ENCODE peak calls at places on chromosomes 4 and X, in five cellular contexts. W, E, F, Y and G are unnamed samples.

GRCh38 chr4:59518005-59518823 is 1681.9 kb upstream of the ADGRL3 start:
- DNase-seq in Y (no peak), E (no peak), W (no peak), F (no peak), G (no peak)

GRCh38 chrX:24775891-24776290 is 82.2 kb downstream of the POLA1 start:
- DNase-seq in E (no peak), F (no peak), Y (no peak), W (no peak), G (no peak)

GRCh38 chr4:94995684-94996394 is 238.1 kb downstream of the BMPR1B start:
- DNase-seq in E (peak; percentile 36), Y (peak; percentile 27), W (no peak), F (no peak), G (no peak)

GRCh38 chr4:99846891-99847290 is 30.3 kb downstream of the DAPP1 start:
- DNase-seq in F (no peak), Y (no peak), W (no peak), E (no peak), G (no peak)

GRCh38 chr4:181688886-181689285 is 554.3 kb upstream of the TENM3 start:
- DNase-seq in E (no peak), Y (no peak), F (no peak), W (no peak), G (no peak)

GRCh38 chrX:120087289-120088017 is 10.0 kb upstream of the RHOXF2B start:
- DNase-seq in E (no peak), F (no peak), W (no peak), Y (no peak), G (no peak)

GRCh38 chr4:82694892-82695291 is 103.7 kb downstream of the SCD5 start:
- DNase-seq in W (no peak), E (no peak), Y (no peak), F (no peak), G (no peak)

GRCh38 chrX:6681469-6681868 is 146.6 kb upstream of the VCX3A start:
- DNase-seq in F (no peak), E (no peak), W (no peak), Y (no peak), G (no peak)

GRCh38 chrX:17559728-17560379 is 177.4 kb upstream of the SCML1 start:
- DNase-seq in W (no peak), E (peak; percentile 74), Y (peak; percentile 76), F (no peak), G (peak; percentile 73)

GRCh38 chrX:19852014-19853005 is 35.1 kb downstream of the SH3KBP1 start:
- DNase-seq in W (no peak), F (no peak), E (peak; percentile 20), Y (no peak), G (peak; percentile 23)

GRCh38 chrX:84064164-84064563 is 123.8 kb downstream of the RPS6KA6 start:
- DNase-seq in F (no peak), E (peak; percentile 3), Y (no peak), W (no peak), G (no peak)

GRCh38 chr4:2347190-2347589 is 71.3 kb downstream of the ZFYVE28 start:
- DNase-seq in W (no peak), E (no peak), Y (no peak), F (no peak), G (no peak)

GRCh38 chr4:16224669-16225068 is 1.6 kb downstream of the TAPT1 start:
- DNase-seq in E (no peak), W (no peak), Y (no peak), F (no peak), G (no peak)

DNA sequence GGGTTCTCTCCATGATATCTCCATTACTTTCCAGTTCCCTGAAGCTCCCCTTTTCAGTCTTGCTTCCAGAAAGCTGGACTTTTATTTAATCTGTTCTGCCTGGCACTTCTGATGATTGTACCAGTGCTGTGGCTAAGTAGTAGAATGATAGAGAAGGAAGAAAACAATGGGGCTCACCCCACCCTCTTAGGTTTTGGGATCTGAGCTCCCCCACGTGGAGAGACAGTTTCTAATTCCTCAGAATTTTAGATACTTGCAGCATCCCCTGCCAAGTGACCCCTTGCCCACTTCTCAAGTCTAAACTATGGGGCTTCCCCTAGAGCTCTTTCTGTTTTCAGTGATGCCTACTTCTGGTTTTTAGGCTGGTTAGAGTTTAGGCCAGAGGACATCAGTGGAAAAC is 73.9 kb downstream of the GC start:
- DNase-seq in F (no peak), W (no peak), E (peak; percentile 11), Y (peak; percentile 9), G (no peak)
- TF ChIP-seq CTCF in F (no peak), W (no peak), E (peak; percentile 21), Y (peak; percentile 38), G (peak; percentile 47)

GRCh38 chrX:144722307-144722706 is 525.0 kb upstream of the SPANXN1 start:
- DNase-seq in F (no peak), E (no peak), Y (no peak), W (no peak), G (no peak)
- TF ChIP-seq CTCF in F (no peak), E (no peak), Y (no peak), W (no peak), G (no peak)

GRCh38 chr4:113636877-113637276 is 124.7 kb downstream of the CAMK2D start:
- DNase-seq in W (no peak), Y (no peak), E (no peak), F (no peak), G (peak; percentile 20)

GRCh38 chr4:113637363-113637762 is 124.2 kb downstream of the CAMK2D start:
- DNase-seq in Y (no peak), F (no peak), E (no peak), W (no peak), G (peak; percentile 23)

GRCh38 chr4:113637823-113638691 is 123.5 kb downstream of the CAMK2D start:
- DNase-seq in F (no peak), E (no peak), W (no peak), Y (no peak), G (no peak)

GRCh38 chr4:113635739-113636437 is 125.7 kb downstream of the CAMK2D start:
- DNase-seq in E (no peak), F (no peak), W (peak; percentile 63), Y (no peak), G (peak; percentile 49)

GRCh38 chr4:113636438-113636818 is 125.1 kb downstream of the CAMK2D start:
- DNase-seq in F (no peak), E (no peak), Y (no peak), W (no peak), G (no peak)
- TF ChIP-seq CTCF in F (no peak), E (no peak), Y (no peak), W (no peak), G (no peak)

GRCh38 chr4:4427478-4427870 is 40.6 kb downstream of the NSG1 start:
- DNase-seq in F (no peak), E (no peak), W (no peak), Y (no peak), G (no peak)

GRCh38 chr4:4425119-4425690 is 38.3 kb downstream of the NSG1 start:
- DNase-seq in F (no peak), Y (no peak), W (no peak), E (peak; percentile 27), G (no peak)

GRCh38 chr4:4425696-4426095 is 38.8 kb downstream of the NSG1 start:
- DNase-seq in E (no peak), Y (no peak), F (no peak), W (no peak), G (no peak)

GRCh38 chr4:4427886-4428285 is 41.0 kb downstream of the NSG1 start:
- DNase-seq in E (no peak), W (no peak), F (no peak), Y (no peak), G (no peak)

GRCh38 chr4:4426511-4427477 is 39.9 kb downstream of the NSG1 start:
- DNase-seq in F (no peak), W (no peak), E (no peak), Y (no peak), G (no peak)
- TF ChIP-seq CTCF in F (no peak), W (peak; percentile 1), E (no peak), Y (no peak), G (peak; percentile 26)

GRCh38 chr4:129926936-129927335 is 831.0 kb downstream of the C4orf33 start:
- DNase-seq in W (no peak), F (no peak), Y (no peak), E (peak; percentile 10), G (no peak)
- TF ChIP-seq CTCF in W (no peak), F (no peak), Y (peak; percentile 25), E (peak; percentile 2), G (no peak)

DNA sequence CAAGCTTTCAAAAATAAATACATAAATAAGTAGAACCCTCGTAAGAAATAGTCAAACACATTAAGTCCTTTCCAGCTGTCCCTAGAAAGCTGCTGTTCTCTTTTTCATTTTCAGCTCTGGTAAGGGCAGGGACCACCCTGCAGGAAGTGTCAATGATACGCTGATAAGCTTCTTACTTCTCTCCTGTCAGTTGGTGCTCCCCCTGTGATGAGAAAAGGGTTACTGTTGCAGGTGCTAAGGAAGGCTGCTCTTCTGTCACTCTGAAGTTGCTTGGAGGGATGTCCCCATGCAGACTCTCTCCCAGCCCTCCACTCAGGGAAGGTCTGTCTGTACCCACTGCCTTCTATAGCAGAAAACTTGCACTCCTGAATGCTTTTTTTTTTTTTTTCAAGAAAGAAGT is 1.4 kb downstream of the CXCL3 start:
- DNase-seq in Y (no peak), W (no peak), E (no peak), F (no peak), G (no peak)
- TF ChIP-seq CTCF in Y (no peak), W (no peak), E (no peak), F (no peak), G (no peak)

GRCh38 chr4:38130884-38131283 is 170.7 kb downstream of the PTTG2 start:
- DNase-seq in F (no peak), E (no peak), W (no peak), Y (no peak), G (no peak)

GRCh38 chr4:38132140-38132673 is 172.0 kb downstream of the PTTG2 start:
- DNase-seq in F (no peak), E (peak; percentile 99), Y (no peak), W (peak; percentile 97), G (peak; percentile 79)

GRCh38 chr4:38132843-38133662 is 172.9 kb downstream of the PTTG2 start:
- DNase-seq in W (no peak), Y (peak; percentile 14), F (no peak), E (no peak), G (no peak)

GRCh38 chr4:38129452-38129830 is 169.2 kb downstream of the PTTG2 start:
- DNase-seq in W (no peak), Y (no peak), E (no peak), F (no peak), G (no peak)

GRCh38 chr4:38131371-38132139 is 171.4 kb downstream of the PTTG2 start:
- DNase-seq in W (no peak), F (no peak), Y (no peak), E (peak; percentile 31), G (no peak)
- TF ChIP-seq CTCF in W (no peak), F (no peak), Y (no peak), E (no peak), G (no peak)

DNA sequence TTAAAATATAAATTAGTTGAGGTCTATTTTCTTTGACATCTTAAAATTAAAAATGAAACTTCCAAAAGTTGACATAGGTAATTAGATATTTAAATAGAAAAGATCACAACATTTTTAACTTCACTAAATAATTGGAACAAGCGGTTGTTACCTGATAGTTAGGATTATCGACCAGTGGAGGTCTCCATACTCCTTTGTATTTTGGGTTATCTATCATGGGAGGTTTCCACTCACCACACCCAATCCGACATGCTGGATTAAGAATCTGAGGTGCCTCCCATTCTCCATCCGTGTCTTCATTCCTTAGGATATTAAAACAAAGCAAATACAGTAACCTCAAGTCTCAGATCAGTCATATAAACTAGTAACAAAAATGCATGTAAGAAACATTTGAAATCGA is 22.2 kb downstream of the SCOC start:
- DNase-seq in F (no peak), W (no peak), E (peak; percentile 2), Y (no peak), G (no peak)
- TF ChIP-seq CTCF in F (no peak), W (no peak), E (no peak), Y (no peak), G (no peak)

GRCh38 chrX:106397788-106398538 is 213.8 kb upstream of the RADX start:
- DNase-seq in Y (no peak), E (peak; percentile 48), F (no peak), W (no peak), G (no peak)
- TF ChIP-seq CTCF in Y (peak; percentile 19), E (peak; percentile 33), F (no peak), W (no peak), G (no peak)